ENCODE peak calls at places on chromosome 1, in four cellular contexts. One of them, this sample, is unnamed.
A peak's percentile ranks its signal among the peaks of the same experiment; 100 is the strongest.

GRCh38 chr1:25796807-25797458 is 3.1 kb upstream of the SELENON start:
- DNase-seq in ovary: peak; percentile 89
- DNase-seq in heart left ventricle: peak; percentile 82
- DNase-seq in stomach: peak; percentile 91
- DNase-seq in this sample: peak; percentile 89

GRCh38 chr1:17777818-17778217 is 22.7 kb downstream of the ACTL8 start:
- DNase-seq in ovary: no peak
- DNase-seq in heart left ventricle: no peak
- DNase-seq in stomach: no peak
- DNase-seq in this sample: no peak

GRCh38 chr1:16111771-16112557 is 38.5 kb upstream of the FAM131C start:
- DNase-seq in ovary: peak; percentile 59
- DNase-seq in heart left ventricle: peak; percentile 60
- DNase-seq in stomach: no peak
- DNase-seq in this sample: peak; percentile 63

GRCh38 chr1:33337994-33338494 is 17.1 kb upstream of the A3GALT2 start:
- DNase-seq in ovary: no peak
- DNase-seq in heart left ventricle: no peak
- DNase-seq in stomach: no peak
- DNase-seq in this sample: no peak

GRCh38 chr1:71428029-71428428 is 347.2 kb upstream of the ZRANB2 start:
- DNase-seq in ovary: no peak
- DNase-seq in heart left ventricle: no peak
- DNase-seq in stomach: no peak
- DNase-seq in this sample: no peak

GRCh38 chr1:6998267-6998666 is 213.0 kb downstream of the CAMTA1 start:
- DNase-seq in ovary: no peak
- DNase-seq in heart left ventricle: peak; percentile 27
- DNase-seq in stomach: no peak
- DNase-seq in this sample: no peak

GRCh38 chr1:17013598-17014320 is 2.0 kb upstream of the ATP13A2 start:
- DNase-seq in ovary: no peak
- DNase-seq in heart left ventricle: peak; percentile 34
- DNase-seq in stomach: no peak
- DNase-seq in this sample: no peak

GRCh38 chr1:41539999-41540398 is 55.5 kb upstream of the EDN2 start:
- DNase-seq in ovary: no peak
- DNase-seq in heart left ventricle: peak; percentile 3
- DNase-seq in stomach: peak; percentile 19
- DNase-seq in this sample: no peak

GRCh38 chr1:145751491-145752021 is 32.3 kb downstream of the CD160 start:
- DNase-seq in ovary: no peak
- DNase-seq in heart left ventricle: no peak
- DNase-seq in stomach: no peak
- DNase-seq in this sample: no peak

GRCh38 chr1:12040457-12041051 is 21.3 kb downstream of the MIIP start:
- DNase-seq in ovary: peak; percentile 46
- DNase-seq in heart left ventricle: no peak
- DNase-seq in stomach: no peak
- DNase-seq in this sample: no peak

GRCh38 chr1:27416387-27417111 is 24.1 kb downstream of the GPR3 start:
- DNase-seq in ovary: no peak
- DNase-seq in heart left ventricle: no peak
- DNase-seq in stomach: no peak
- DNase-seq in this sample: peak; percentile 54

GRCh38 chr1:170360601-170361000 is 171.4 kb upstream of the GORAB start:
- DNase-seq in ovary: no peak
- DNase-seq in heart left ventricle: no peak
- DNase-seq in stomach: no peak
- DNase-seq in this sample: no peak

GRCh38 chr1:27478098-27478497 is 11.9 kb downstream of the WASF2 start:
- DNase-seq in ovary: no peak
- DNase-seq in heart left ventricle: no peak
- DNase-seq in stomach: no peak
- DNase-seq in this sample: no peak

GRCh38 chr1:22064751-22065402 is 12.4 kb downstream of the CDC42 start:
- DNase-seq in ovary: no peak
- DNase-seq in heart left ventricle: no peak
- DNase-seq in stomach: no peak
- DNase-seq in this sample: no peak

GRCh38 chr1:195026792-195027191 is 1581.4 kb downstream of the KCNT2 start:
- DNase-seq in ovary: no peak
- DNase-seq in heart left ventricle: no peak
- DNase-seq in stomach: no peak
- DNase-seq in this sample: no peak

GRCh38 chr1:25699501-25700089 is 83.0 kb downstream of the MAN1C1 start:
- DNase-seq in ovary: peak; percentile 22
- DNase-seq in heart left ventricle: peak; percentile 76
- DNase-seq in stomach: no peak
- DNase-seq in this sample: peak; percentile 61

GRCh38 chr1:84582802-84583587 is 8.8 kb upstream of the CTBS start:
- DNase-seq in ovary: no peak
- DNase-seq in heart left ventricle: no peak
- DNase-seq in stomach: no peak
- DNase-seq in this sample: no peak

GRCh38 chr1:117105003-117105402 is 16.5 kb downstream of the TRIM45 start:
- DNase-seq in ovary: no peak
- DNase-seq in heart left ventricle: no peak
- DNase-seq in stomach: no peak
- DNase-seq in this sample: no peak

GRCh38 chr1:172108494-172108893 is 267.2 kb downstream of the DNM3 start:
- DNase-seq in ovary: no peak
- DNase-seq in heart left ventricle: no peak
- DNase-seq in stomach: no peak
- DNase-seq in this sample: no peak

GRCh38 chr1:31529999-31530705 is 46.2 kb upstream of the TINAGL1 start:
- DNase-seq in ovary: no peak
- DNase-seq in heart left ventricle: no peak
- DNase-seq in stomach: no peak
- DNase-seq in this sample: no peak

GRCh38 chr1:150601540-150601939 is 22.1 kb upstream of the MCL1 start:
- DNase-seq in ovary: no peak
- DNase-seq in heart left ventricle: no peak
- DNase-seq in stomach: no peak
- DNase-seq in this sample: no peak

GRCh38 chr1:119516680-119517079 is 9.7 kb downstream of the HSD3B1 start:
- DNase-seq in ovary: no peak
- DNase-seq in heart left ventricle: no peak
- DNase-seq in stomach: no peak
- DNase-seq in this sample: no peak

GRCh38 chr1:116503535-116504307 is 67.1 kb downstream of the CD58 start:
- DNase-seq in ovary: no peak
- DNase-seq in heart left ventricle: no peak
- DNase-seq in stomach: no peak
- DNase-seq in this sample: no peak

GRCh38 chr1:183483224-183483623 is 10.9 kb downstream of the SMG7 start:
- DNase-seq in ovary: no peak
- DNase-seq in heart left ventricle: no peak
- DNase-seq in stomach: no peak
- DNase-seq in this sample: no peak

GRCh38 chr1:169148472-169149252 is 42.2 kb downstream of the ATP1B1 start:
- DNase-seq in ovary: no peak
- DNase-seq in heart left ventricle: no peak
- DNase-seq in stomach: no peak
- DNase-seq in this sample: no peak

GRCh38 chr1:107963601-107964396 is 1.2 kb downstream of the VAV3 start:
- DNase-seq in ovary: no peak
- DNase-seq in heart left ventricle: peak; percentile 29
- DNase-seq in stomach: peak; percentile 39
- DNase-seq in this sample: peak; percentile 19

GRCh38 chr1:199279872-199280649 is 641.2 kb downstream of the PTPRC start:
- DNase-seq in ovary: no peak
- DNase-seq in heart left ventricle: no peak
- DNase-seq in stomach: no peak
- DNase-seq in this sample: no peak

GRCh38 chr1:157279157-157280140 is 141.3 kb upstream of the ETV3 start:
- DNase-seq in ovary: no peak
- DNase-seq in heart left ventricle: no peak
- DNase-seq in stomach: peak; percentile 41
- DNase-seq in this sample: no peak

GRCh38 chr1:1013922-1014617 is 773 bp downstream of the ISG15 start:
- DNase-seq in ovary: no peak
- DNase-seq in heart left ventricle: peak; percentile 36
- DNase-seq in stomach: peak; percentile 38
- DNase-seq in this sample: no peak

GRCh38 chr1:234681990-234682389 is 72.0 kb upstream of the IRF2BP2 start:
- DNase-seq in ovary: no peak
- DNase-seq in heart left ventricle: no peak
- DNase-seq in stomach: no peak
- DNase-seq in this sample: no peak

GRCh38 chr1:27436204-27437159 is 44.1 kb downstream of the GPR3 start:
- DNase-seq in ovary: no peak
- DNase-seq in heart left ventricle: peak; percentile 30
- DNase-seq in stomach: no peak
- DNase-seq in this sample: peak; percentile 53

GRCh38 chr1:119953266-119953998 is 57.1 kb upstream of the ADAM30 start:
- DNase-seq in ovary: no peak
- DNase-seq in heart left ventricle: no peak
- DNase-seq in stomach: no peak
- DNase-seq in this sample: no peak

GRCh38 chr1:233381806-233382205 is 54.3 kb downstream of the MAP3K21 start:
- DNase-seq in ovary: no peak
- DNase-seq in heart left ventricle: no peak
- DNase-seq in stomach: no peak
- DNase-seq in this sample: no peak

GRCh38 chr1:167454929-167455785 is 63.2 kb downstream of the CD247 start:
- DNase-seq in ovary: peak; percentile 42
- DNase-seq in heart left ventricle: peak; percentile 53
- DNase-seq in stomach: peak; percentile 69
- DNase-seq in this sample: peak; percentile 36

GRCh38 chr1:22930235-22930912 is 42.3 kb downstream of the LACTBL1 start:
- DNase-seq in ovary: peak; percentile 36
- DNase-seq in heart left ventricle: peak; percentile 32
- DNase-seq in stomach: no peak
- DNase-seq in this sample: peak; percentile 25

GRCh38 chr1:2810281-2810680 is 8.8 kb upstream of the TTC34 start:
- DNase-seq in ovary: no peak
- DNase-seq in heart left ventricle: no peak
- DNase-seq in stomach: no peak
- DNase-seq in this sample: no peak

GRCh38 chr1:2811526-2811905 is 10.0 kb upstream of the TTC34 start:
- DNase-seq in ovary: no peak
- DNase-seq in heart left ventricle: no peak
- DNase-seq in stomach: no peak
- DNase-seq in this sample: no peak

GRCh38 chr1:2812136-2812535 is 10.6 kb upstream of the TTC34 start:
- DNase-seq in ovary: no peak
- DNase-seq in heart left ventricle: no peak
- DNase-seq in stomach: no peak
- DNase-seq in this sample: no peak

GRCh38 chr1:2809656-2810055 is 8.2 kb upstream of the TTC34 start:
- DNase-seq in ovary: no peak
- DNase-seq in heart left ventricle: no peak
- DNase-seq in stomach: no peak
- DNase-seq in this sample: no peak

DNA sequence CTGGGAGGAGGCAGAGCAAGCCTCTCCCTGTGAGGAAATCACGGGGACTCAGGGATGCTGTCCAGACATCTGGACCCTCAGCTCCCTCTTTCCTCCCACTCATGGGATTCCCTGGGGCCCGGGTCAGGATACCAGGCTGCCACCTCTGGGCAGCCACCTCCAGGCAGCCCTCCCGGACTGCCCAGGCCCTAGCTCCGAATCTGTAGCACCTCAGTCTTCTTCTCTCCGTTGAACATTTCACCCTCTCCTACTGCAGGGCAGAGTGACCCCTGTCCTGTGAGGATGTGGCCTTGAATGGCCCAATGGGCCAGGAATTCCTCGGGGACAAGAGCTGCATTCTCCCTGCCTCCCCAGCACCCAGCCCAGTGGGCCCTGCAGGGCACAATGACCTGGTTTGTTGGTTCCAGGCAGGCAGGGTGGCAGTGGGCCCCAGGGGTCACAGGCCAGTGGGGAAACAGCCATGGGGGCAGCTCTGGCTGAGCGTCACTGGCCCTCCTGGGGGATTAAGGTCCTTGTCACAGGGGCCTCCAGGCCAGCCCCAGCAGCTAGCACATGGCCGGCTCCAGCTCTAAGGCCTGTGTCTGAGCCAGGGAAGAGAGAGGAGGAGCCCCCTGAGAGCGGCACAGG is 9.5 kb upstream of the TTC34 start:
- DNase-seq in ovary: no peak
- DNase-seq in heart left ventricle: no peak
- DNase-seq in stomach: no peak
- DNase-seq in this sample: no peak
- H3K9me3 ChIP-seq in ovary: no peaks in the 10 kb centered on the region
- H3K9me3 ChIP-seq in heart left ventricle: peaks cover 3% of the 10 kb centered on the region
- H3K9me3 ChIP-seq in stomach: peaks cover 18% of the 10 kb centered on the region
- H3K9me3 ChIP-seq in this sample: no peaks in the 10 kb centered on the region

DNA sequence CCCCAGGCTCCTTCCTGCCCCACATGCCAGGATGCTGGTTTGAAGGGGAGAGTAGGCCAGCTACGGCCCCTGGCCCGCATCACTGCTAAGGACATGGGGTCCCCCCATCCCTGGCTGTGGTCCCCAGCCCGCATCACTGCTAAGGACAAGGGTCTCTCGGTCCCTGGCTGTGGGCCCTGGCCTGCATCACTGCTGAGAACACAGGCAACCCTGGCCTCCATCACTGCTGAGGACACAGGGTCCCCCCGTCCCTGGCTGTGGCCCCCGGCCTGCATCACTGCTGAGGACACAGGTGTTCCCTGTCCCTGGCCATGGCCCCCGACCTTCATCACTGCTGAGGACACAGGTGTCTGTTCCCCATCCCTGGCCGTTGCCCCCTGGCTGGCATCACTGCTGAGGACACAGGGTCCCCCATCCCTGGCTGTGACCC is 448 bp upstream of the OBSCN start:
- DNase-seq in ovary: no peak
- DNase-seq in heart left ventricle: no peak
- DNase-seq in stomach: no peak
- DNase-seq in this sample: no peak
- H3K9me3 ChIP-seq in ovary: no peaks in the 10 kb centered on the region
- H3K9me3 ChIP-seq in heart left ventricle: no peaks in the 10 kb centered on the region
- H3K9me3 ChIP-seq in stomach: no peaks in the 10 kb centered on the region
- H3K9me3 ChIP-seq in this sample: no peaks in the 10 kb centered on the region

GRCh38 chr1:2983319-2983705 is 38.0 kb upstream of the ACTRT2 start:
- DNase-seq in ovary: no peak
- DNase-seq in heart left ventricle: no peak
- DNase-seq in stomach: no peak
- DNase-seq in this sample: no peak
- H3K9me3 ChIP-seq in ovary: no peaks in the 10 kb centered on the region
- H3K9me3 ChIP-seq in heart left ventricle: no peaks in the 10 kb centered on the region
- H3K9me3 ChIP-seq in stomach: no peaks in the 10 kb centered on the region
- H3K9me3 ChIP-seq in this sample: no peaks in the 10 kb centered on the region

GRCh38 chr1:80050523-80050922 is 1044.0 kb upstream of the ADGRL4 start:
- DNase-seq in ovary: no peak
- DNase-seq in heart left ventricle: no peak
- DNase-seq in stomach: no peak
- DNase-seq in this sample: no peak
- H3K9me3 ChIP-seq in ovary: no peaks in the 10 kb centered on the region
- H3K9me3 ChIP-seq in heart left ventricle: no peaks in the 10 kb centered on the region
- H3K9me3 ChIP-seq in stomach: peaks cover 38% of the 10 kb centered on the region
- H3K9me3 ChIP-seq in this sample: peaks cover 23% of the 10 kb centered on the region

This sample was measured in heart right ventricle.